ENCODE peak calls at places on chromosomes 4 and X, in six cellular contexts. Q is activated CD8-positive, alpha-beta memory T cell treated with anti-CD3 and anti-CD28 coated beads, Interleukin-2, amount 50 U/mL, for 48 hours; E is posterior vena cava; S is ascending aorta; V is H7; N is GM13977. C is an unnamed sample.

GRCh38 chr4:165425629-165426028 is 46.8 kb downstream of the CPE start:
- DNase-seq in Q (no peak), E (no peak), S (no peak), V (no peak), N (no peak), C (no peak)

GRCh38 chr4:57037982-57038604 is 59.4 kb downstream of the POLR2B start:
- DNase-seq in Q (peak), E (peak), S (peak), V (peak), N (peak), C (no peak)

GRCh38 chr4:183201331-183201730 is 102.3 kb downstream of the WWC2 start:
- DNase-seq in Q (no peak), E (no peak), S (no peak), V (no peak), N (no peak), C (peak)

GRCh38 chr4:6811165-6811564 is 28.6 kb downstream of the KIAA0232 start:
- DNase-seq in Q (no peak), E (no peak), S (no peak), V (no peak), N (no peak), C (no peak)

GRCh38 chrX:23784487-23785301 is 1.7 kb downstream of the SAT1 start:
- DNase-seq in Q (no peak), E (no peak), S (no peak), V (no peak), N (no peak), C (peak)

GRCh38 chr4:185931986-185932385 is 120.0 kb upstream of the SORBS2 start:
- DNase-seq in Q (no peak), E (no peak), S (no peak), V (no peak), N (no peak), C (no peak)

GRCh38 chr4:13240066-13240465 is 244.1 kb downstream of the RAB28 start:
- DNase-seq in Q (no peak), E (no peak), S (no peak), V (no peak), N (no peak), C (peak)

GRCh38 chr4:3836802-3837601 is 70.8 kb downstream of the ADRA2C start:
- DNase-seq in Q (peak), E (no peak), S (no peak), V (no peak), N (no peak), C (no peak)

GRCh38 chr4:1249148-1249730 is 309 bp upstream of the CTBP1 start:
- DNase-seq in Q (peak), E (peak), S (peak), V (peak), N (peak), C (peak)

GRCh38 chr4:20825493-20825892 is 125.2 kb downstream of the PACRGL start:
- DNase-seq in Q (no peak), E (no peak), S (no peak), V (no peak), N (no peak), C (no peak)

GRCh38 chr4:47224361-47224760 is 193.0 kb downstream of the GABRB1 start:
- DNase-seq in Q (no peak), E (no peak), S (no peak), V (no peak), N (no peak), C (no peak)

GRCh38 chrX:112085149-112085548 is 2.6 kb upstream of the TRPC5 start:
- DNase-seq in Q (no peak), E (no peak), S (no peak), V (no peak), N (no peak), C (no peak)

GRCh38 chr4:932713-933070 is 432 bp downstream of the TMEM175 start:
- DNase-seq in Q (no peak), E (peak), S (no peak), V (peak), N (no peak), C (peak)

GRCh38 chr4:85761803-85762202 is 286.9 kb downstream of the ARHGAP24 start:
- DNase-seq in Q (no peak), E (peak), S (peak), V (no peak), N (no peak), C (peak)

GRCh38 chr4:55733874-55734437 is 85.6 kb upstream of the EXOC1L start:
- DNase-seq in Q (no peak), E (no peak), S (no peak), V (no peak), N (no peak), C (peak)

GRCh38 chr4:169410839-169411770 is 140.3 kb upstream of the SH3RF1 start:
- DNase-seq in Q (peak), E (no peak), S (no peak), V (no peak), N (peak), C (peak)

GRCh38 chr4:182085051-182085480 is 158.1 kb upstream of the TENM3 start:
- DNase-seq in Q (no peak), E (no peak), S (no peak), V (peak), N (no peak), C (peak)

GRCh38 chr4:149531861-149532260 is 283.8 kb downstream of the IQCM start:
- DNase-seq in Q (no peak), E (no peak), S (no peak), V (no peak), N (no peak), C (no peak)

GRCh38 chrX:11407331-11408110 is 114.3 kb downstream of the AMELX start:
- DNase-seq in Q (no peak), E (no peak), S (no peak), V (no peak), N (no peak), C (no peak)

GRCh38 chr4:156838761-156839160 is 132.8 kb downstream of the PDGFC start:
- DNase-seq in Q (no peak), E (no peak), S (no peak), V (no peak), N (no peak), C (no peak)

GRCh38 chrX:128623361-128623760 is 571.2 kb upstream of the ACTRT1 start:
- DNase-seq in Q (no peak), E (peak), S (no peak), V (no peak), N (no peak), C (no peak)

GRCh38 chr4:76548704-76549103 is 113.7 kb downstream of the SHROOM3 start:
- DNase-seq in Q (no peak), E (no peak), S (no peak), V (no peak), N (no peak), C (no peak)

GRCh38 chr4:176002007-176002623 is 63.5 kb upstream of the WDR17 start:
- DNase-seq in Q (peak), E (peak), S (peak), V (peak), N (peak), C (no peak)

GRCh38 chr4:2795558-2796260 is 2.8 kb downstream of the SH3BP2 start:
- DNase-seq in Q (peak), E (peak), S (peak), V (no peak), N (no peak), C (no peak)

GRCh38 chr4:56086561-56086960 is 137.8 kb downstream of the CEP135 start:
- DNase-seq in Q (no peak), E (no peak), S (no peak), V (no peak), N (no peak), C (no peak)

GRCh38 chrX:139862208-139862607 is 70.6 kb downstream of the ATP11C start:
- DNase-seq in Q (no peak), E (no peak), S (no peak), V (peak), N (no peak), C (no peak)

GRCh38 chr4:12926189-12927066 is 557.7 kb downstream of the RAB28 start:
- DNase-seq in Q (no peak), E (no peak), S (no peak), V (no peak), N (no peak), C (no peak)

GRCh38 chrX:4994855-4995254 is 1233.8 kb downstream of the NLGN4X start:
- DNase-seq in Q (no peak), E (no peak), S (no peak), V (no peak), N (no peak), C (no peak)

GRCh38 chr4:147790412-147790811 is 58.5 kb downstream of the ARHGAP10 start:
- DNase-seq in Q (no peak), E (no peak), S (no peak), V (no peak), N (no peak), C (no peak)

GRCh38 chrX:94058728-94059382 is 384.8 kb downstream of the FAM133A start:
- DNase-seq in Q (no peak), E (no peak), S (no peak), V (peak), N (peak), C (peak)

GRCh38 chr4:153114771-153115321 is 89.4 kb upstream of the TRIM2 start:
- DNase-seq in Q (peak), E (peak), S (peak), V (no peak), N (no peak), C (peak)

GRCh38 chr4:2469192-2469984 is 482 bp downstream of the RNF4 start:
- DNase-seq in Q (peak), E (peak), S (peak), V (peak), N (peak), C (peak)

GRCh38 chrX:33252306-33252825 is 41.0 kb upstream of the DMD start:
- DNase-seq in Q (no peak), E (no peak), S (no peak), V (peak), N (no peak), C (peak)

GRCh38 chr4:169142390-169142789 is 128.4 kb downstream of the SH3RF1 start:
- DNase-seq in Q (no peak), E (no peak), S (no peak), V (no peak), N (no peak), C (peak)

GRCh38 chrX:151753313-151754041 is 18.9 kb downstream of the CNGA2 start:
- DNase-seq in Q (peak), E (peak), S (no peak), V (peak), N (peak), C (peak)

GRCh38 chr4:119550857-119551532 is 77.6 kb downstream of the PDE5A start:
- DNase-seq in Q (no peak), E (no peak), S (no peak), V (peak), N (no peak), C (no peak)

GRCh38 chrX:154296731-154297130 is 1.1 kb downstream of the TKTL1 start:
- DNase-seq in Q (no peak), E (no peak), S (no peak), V (no peak), N (no peak), C (no peak)

GRCh38 chrX:111519215-111519614 is 7.8 kb downstream of the SERTM2 start:
- DNase-seq in Q (no peak), E (no peak), S (no peak), V (peak), N (no peak), C (peak)